ENCODE peak calls at places on chromosomes 16 and 17, in seven cellular contexts. B, X, O, R, F, C and T are unnamed samples.

GRCh38 chr17:40415390-40415789 is 2.3 kb downstream of the TOP2A start:
- DNase-seq in B (no peak), X (no peak), O (peak), R (no peak), F (no peak), C (no peak), T (peak)

GRCh38 chr17:40510328-40510648 is 8.9 kb upstream of the TNS4 start:
- DNase-seq in B (peak), X (no peak), O (no peak), R (no peak), F (no peak), C (peak), T (peak)

GRCh38 chr17:21161498-21162393 is 35.0 kb downstream of the DHRS7B start:
- DNase-seq in B (no peak), X (no peak), O (no peak), R (no peak), F (no peak), C (no peak), T (no peak)

GRCh38 chr17:65463242-65463641 is 98.2 kb downstream of the AXIN2 start:
- DNase-seq in B (peak), X (peak), O (peak), R (peak), F (no peak), C (no peak), T (peak)

GRCh38 chr17:80588687-80589086 is 44.0 kb downstream of the RPTOR start:
- DNase-seq in B (no peak), X (no peak), O (no peak), R (no peak), F (no peak), C (no peak), T (no peak)

GRCh38 chr17:74892013-74892841 is 1.2 kb downstream of the FADS6 start:
- DNase-seq in B (peak), X (no peak), O (no peak), R (no peak), F (no peak), C (no peak), T (no peak)

GRCh38 chr17:37506678-37507077 is 17.0 kb downstream of the DUSP14 start:
- DNase-seq in B (no peak), X (no peak), O (peak), R (no peak), F (no peak), C (peak), T (no peak)

GRCh38 chr17:18626152-18626870 is 17.9 kb downstream of the TBC1D28 start:
- DNase-seq in B (no peak), X (no peak), O (no peak), R (no peak), F (no peak), C (no peak), T (no peak)

GRCh38 chr16:85611455-85612190 is 1.5 kb upstream of the GSE1 start:
- DNase-seq in B (peak), X (peak), O (peak), R (peak), F (peak), C (peak), T (peak)

GRCh38 chr17:2705263-2705662 is 6.3 kb downstream of the CLUH start:
- DNase-seq in B (peak), X (peak), O (peak), R (no peak), F (peak), C (no peak), T (no peak)

GRCh38 chr17:42691021-42691545 is 8.8 kb downstream of the CNTNAP1 start:
- DNase-seq in B (no peak), X (no peak), O (no peak), R (no peak), F (peak), C (no peak), T (no peak)

GRCh38 chr16:12459993-12460392 is 343.7 kb downstream of the CPPED1 start:
- DNase-seq in B (no peak), X (no peak), O (no peak), R (no peak), F (no peak), C (no peak), T (no peak)

GRCh38 chr17:1412185-1413110 is 12.4 kb upstream of the YWHAE start:
- DNase-seq in B (peak), X (no peak), O (peak), R (no peak), F (peak), C (peak), T (no peak)

GRCh38 chr16:24288516-24288915 is 32.4 kb downstream of the CACNG3 start:
- DNase-seq in B (no peak), X (no peak), O (no peak), R (no peak), F (no peak), C (no peak), T (no peak)

GRCh38 chr17:66829386-66829864 is 5.5 kb upstream of the CACNG5 start:
- DNase-seq in B (peak), X (no peak), O (peak), R (peak), F (no peak), C (peak), T (peak)

GRCh38 chr16:13427943-13428342 is 492.0 kb upstream of the ERCC4 start:
- DNase-seq in B (no peak), X (no peak), O (no peak), R (no peak), F (no peak), C (no peak), T (no peak)

GRCh38 chr16:15676506-15676905 is 26.5 kb downstream of the NDE1 start:
- DNase-seq in B (no peak), X (no peak), O (no peak), R (no peak), F (no peak), C (no peak), T (no peak)

GRCh38 chr17:8019161-8019560 is 16.7 kb downstream of the GUCY2D start:
- DNase-seq in B (no peak), X (no peak), O (no peak), R (no peak), F (no peak), C (no peak), T (peak)

GRCh38 chr16:72198641-72199250 is 26.8 kb upstream of the PMFBP1 start:
- DNase-seq in B (no peak), X (no peak), O (no peak), R (no peak), F (no peak), C (no peak), T (no peak)

GRCh38 chr17:48633266-48633816 is 7.2 kb upstream of the HOXB9 start:
- DNase-seq in B (no peak), X (no peak), O (no peak), R (no peak), F (no peak), C (no peak), T (no peak)

GRCh38 chr17:37488009-37488604 is 1.6 kb upstream of the DUSP14 start:
- DNase-seq in B (no peak), X (no peak), O (peak), R (peak), F (no peak), C (peak), T (peak)

GRCh38 chr17:16005641-16006040 is 6.0 kb downstream of the TTC19 start:
- DNase-seq in B (no peak), X (no peak), O (no peak), R (no peak), F (no peak), C (no peak), T (no peak)

GRCh38 chr16:49574826-49575225 is 201.2 kb downstream of the C16orf78 start:
- DNase-seq in B (no peak), X (no peak), O (no peak), R (no peak), F (no peak), C (no peak), T (no peak)

GRCh38 chr16:50093607-50094570 is 28.1 kb downstream of the HEATR3 start:
- DNase-seq in B (peak), X (peak), O (no peak), R (peak), F (no peak), C (no peak), T (no peak)

GRCh38 chr16:10738231-10739077 is 5.2 kb upstream of the NUBP1 start:
- DNase-seq in B (peak), X (peak), O (peak), R (no peak), F (no peak), C (peak), T (peak)

DNA sequence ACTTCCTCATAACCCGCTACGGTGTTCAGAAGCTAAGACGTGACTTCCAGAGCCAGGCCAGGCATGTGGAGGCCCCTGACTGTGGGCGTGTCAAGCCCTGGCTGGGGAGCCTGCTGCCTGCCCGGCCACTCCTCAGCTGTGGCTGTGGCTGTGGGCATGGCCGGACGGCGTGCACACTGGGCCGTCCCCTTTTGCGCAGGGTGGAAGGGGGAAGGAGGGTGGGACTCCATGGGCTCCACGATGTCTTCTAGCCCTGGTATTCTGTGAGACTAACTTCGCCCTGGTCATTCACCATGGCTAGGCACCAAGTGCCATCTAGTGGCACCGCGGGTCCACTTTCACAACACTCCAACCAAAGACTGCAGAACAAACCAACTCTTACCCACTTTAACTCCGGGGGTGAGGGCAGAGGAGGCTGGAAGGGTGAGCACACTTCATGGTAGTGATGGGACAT is 67.9 kb downstream of the N4BP1 start:
- DNase-seq in B (no peak), X (peak), O (peak), R (peak), F (peak), C (peak), T (no peak)
- TF ChIP-seq CTCF in B (no peak), X (peak), O (peak), R (peak), F (no peak), C (peak), T (peak)

GRCh38 chr17:41664587-41665565 is 23.8 kb upstream of the EIF1 start:
- DNase-seq in B (no peak), X (no peak), O (no peak), R (no peak), F (peak), C (no peak), T (no peak)
- H3K27ac ChIP-seq in B (peak), X (no peak), O (peak), R (peak), F (peak), C (no peak), T (peak)

GRCh38 chr17:19729900-19730299 is 13.5 kb upstream of the SLC47A2 start:
- DNase-seq in B (no peak), X (no peak), O (no peak), R (no peak), F (no peak), C (no peak), T (no peak)
- TF ChIP-seq CTCF in B (no peak), X (no peak), O (no peak), R (no peak), F (no peak), C (no peak), T (no peak)

GRCh38 chr16:8032406-8032805 is 557.9 kb downstream of the TMEM114 start:
- DNase-seq in B (no peak), X (no peak), O (no peak), R (no peak), F (no peak), C (no peak), T (no peak)
- H3K27ac ChIP-seq in B (no peak), X (no peak), O (no peak), R (no peak), F (no peak), C (no peak), T (no peak)

DNA sequence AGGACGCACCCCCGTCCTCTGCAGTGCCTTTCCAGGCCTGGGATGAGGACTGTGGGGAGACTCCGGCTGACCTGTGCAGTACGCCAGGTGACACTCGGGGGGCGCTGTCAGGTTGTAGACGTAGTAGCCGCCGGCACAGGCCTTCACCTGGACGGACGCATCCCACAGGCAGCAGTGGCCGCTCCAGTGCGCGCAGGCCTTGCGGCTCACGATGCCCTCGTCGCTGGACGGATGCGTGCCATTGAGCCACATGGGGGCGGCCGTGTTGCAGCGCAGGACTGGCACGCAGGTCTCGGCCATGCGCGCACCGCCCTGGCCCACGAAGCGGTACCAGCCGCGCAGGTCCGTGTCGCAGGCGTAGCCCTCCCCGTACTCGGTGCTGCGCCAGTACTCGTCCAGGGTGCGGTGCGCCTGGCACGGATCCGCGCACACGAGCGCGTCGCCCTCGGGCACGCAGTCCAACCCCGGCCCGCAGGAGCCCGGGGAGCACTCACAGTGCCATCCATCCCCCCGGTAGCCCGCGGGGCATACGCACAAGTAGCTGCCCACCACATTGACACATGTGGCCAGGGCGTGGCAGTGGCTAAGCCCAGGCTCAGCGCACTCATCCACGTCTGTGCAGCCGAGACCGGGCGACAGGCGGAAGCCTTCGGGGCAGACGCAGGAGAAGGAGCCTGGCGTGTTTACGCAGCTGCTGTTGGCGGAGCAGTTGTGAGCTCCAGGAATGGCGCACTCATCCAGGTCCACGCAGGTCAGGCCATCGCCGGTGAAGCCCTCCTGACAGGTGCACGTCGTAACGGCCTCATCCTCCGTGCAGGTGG is 3.9 kb downstream of the UMOD start:
- DNase-seq in B (peak), X (no peak), O (no peak), R (peak), F (peak), C (no peak), T (no peak)
- TF ChIP-seq CTCF in B (no peak), X (no peak), O (no peak), R (peak), F (no peak), C (no peak), T (no peak)

GRCh38 chr16:61409604-61410003 is 626.6 kb downstream of the CDH8 start:
- DNase-seq in B (no peak), X (no peak), O (no peak), R (no peak), F (no peak), C (no peak), T (no peak)

GRCh38 chr16:61413026-61413425 is 623.2 kb downstream of the CDH8 start:
- DNase-seq in B (no peak), X (no peak), O (no peak), R (no peak), F (no peak), C (no peak), T (no peak)

GRCh38 chr16:61412562-61412961 is 623.7 kb downstream of the CDH8 start:
- DNase-seq in B (no peak), X (no peak), O (no peak), R (no peak), F (no peak), C (no peak), T (no peak)
- H3K27ac ChIP-seq in B (no peak), X (no peak), O (no peak), R (no peak), F (no peak), C (no peak), T (no peak)

GRCh38 chr16:87525352-87525751 is 32.5 kb upstream of the ZCCHC14 start:
- DNase-seq in B (no peak), X (no peak), O (no peak), R (no peak), F (no peak), C (no peak), T (no peak)
- TF ChIP-seq CTCF in B (no peak), X (no peak), O (no peak), R (no peak), F (no peak), C (no peak), T (no peak)

GRCh38 chr17:57406131-57406980 is 150.0 kb downstream of the MSI2 start:
- DNase-seq in B (no peak), X (no peak), O (no peak), R (peak), F (no peak), C (no peak), T (no peak)
- H3K27ac ChIP-seq in B (peak), X (peak), O (peak), R (peak), F (peak), C (peak), T (no peak)

DNA sequence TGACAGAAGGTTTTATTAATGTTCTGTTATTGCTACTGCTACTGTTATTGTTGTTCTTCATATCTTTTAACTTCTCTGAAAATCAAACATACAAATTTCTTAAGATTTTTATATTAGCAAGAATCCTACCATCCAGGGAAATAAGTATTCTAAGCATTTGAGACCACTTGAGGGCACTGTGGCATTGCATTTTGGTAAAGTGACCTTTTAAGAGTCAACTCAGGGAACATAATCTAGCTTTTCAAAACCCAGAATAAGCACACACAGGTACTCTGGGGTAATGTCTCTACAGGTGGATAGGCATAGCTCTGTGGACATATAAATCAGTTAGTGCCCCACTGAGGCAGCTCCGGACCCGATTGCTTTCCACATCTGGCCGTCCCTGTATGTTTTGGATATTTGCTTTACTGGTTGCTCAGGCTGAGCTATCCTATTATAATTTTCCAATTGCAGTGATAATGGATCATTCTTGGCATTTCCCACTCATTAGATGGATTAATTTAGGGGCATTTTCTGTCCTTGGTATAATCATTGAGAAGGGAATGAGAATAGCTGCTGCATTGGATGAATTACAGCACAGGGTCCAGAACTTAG is 1425.1 kb upstream of the CDH8 start:
- DNase-seq in B (no peak), X (no peak), O (peak), R (peak), F (no peak), C (no peak), T (peak)
- TF ChIP-seq CTCF in B (no peak), X (peak), O (peak), R (peak), F (no peak), C (peak), T (peak)

GRCh38 chr17:55751720-55752250 is 934 bp downstream of the PCTP start:
- DNase-seq in B (no peak), X (no peak), O (peak), R (no peak), F (no peak), C (no peak), T (no peak)
- H3K27ac ChIP-seq in B (peak), X (peak), O (peak), R (no peak), F (no peak), C (peak), T (no peak)